ENCODE peak calls at places on chromosomes 12 and 14, in four cellular contexts. H, F, T and X are unnamed samples.

GRCh38 chr12:6602526-6602925 is 4.7 kb downstream of the CHD4 start:
- DNase-seq in F (no peak), T (no peak), H (no peak), X (no peak)

GRCh38 chr14:51070732-51071131 is 24.2 kb downstream of the TRIM9 start:
- DNase-seq in T (no peak), H (no peak), F (no peak), X (no peak)

GRCh38 chr12:76591461-76591860 is 31.9 kb upstream of the OSBPL8 start:
- DNase-seq in T (no peak), H (no peak), F (no peak), X (no peak)

GRCh38 chr14:91862417-91862816 is 4.9 kb downstream of the TC2N start:
- DNase-seq in T (no peak), F (no peak), H (no peak), X (no peak)

GRCh38 chr12:114006482-114007425 is 40.6 kb upstream of the RBM19 start:
- DNase-seq in H (no peak), F (no peak), T (no peak), X (no peak)

GRCh38 chr14:73662439-73663056 is 17.8 kb downstream of the DNAL1 start:
- DNase-seq in H (peak; percentile 53), T (peak; percentile 60), F (no peak), X (peak; percentile 17)

GRCh38 chr12:65300679-65301349 is 22.3 kb downstream of the MSRB3 start:
- DNase-seq in H (peak; percentile 20), F (no peak), T (peak; percentile 34), X (peak; percentile 41)

GRCh38 chr12:57240069-57240921 is 10.7 kb downstream of the STAC3 start:
- DNase-seq in T (no peak), F (peak; percentile 67), H (no peak), X (peak; percentile 72)

GRCh38 chr14:35878272-35879140 is 52.4 kb downstream of the BRMS1L start:
- DNase-seq in T (no peak), F (no peak), H (peak; percentile 41), X (no peak)

GRCh38 chr12:119578112-119578511 is 15.5 kb upstream of the TMEM233 start:
- DNase-seq in T (no peak), H (no peak), F (no peak), X (no peak)

GRCh38 chr12:51855586-51856428 is 7.3 kb upstream of the FIGNL2 start:
- DNase-seq in H (peak; percentile 28), T (peak; percentile 58), F (peak; percentile 84), X (no peak)

GRCh38 chr14:86086962-86087361 is 557.0 kb downstream of the FLRT2 start:
- DNase-seq in F (no peak), T (no peak), H (no peak), X (no peak)

GRCh38 chr12:129335773-129336172 is 482.5 kb downstream of the GLT1D1 start:
- DNase-seq in H (no peak), F (no peak), T (no peak), X (no peak)

GRCh38 chr12:92224685-92225331 is 79.2 kb upstream of the BTG1 start:
- DNase-seq in T (no peak), F (peak; percentile 46), H (no peak), X (peak; percentile 13)

GRCh38 chr12:29148958-29149690 is at the start of gene FAR2:
- DNase-seq in T (no peak), H (peak; percentile 16), F (peak; percentile 75), X (peak; percentile 53)

GRCh38 chr14:99389171-99389826 is 91.4 kb downstream of the SETD3 start:
- DNase-seq in F (peak; percentile 98), H (peak; percentile 79), T (peak; percentile 21), X (peak; percentile 74)

GRCh38 chr14:93916476-93916875 is 10.7 kb upstream of the FAM181A start:
- DNase-seq in T (no peak), F (no peak), H (no peak), X (no peak)

GRCh38 chr14:87894920-87895319 is 98.1 kb downstream of the GALC start:
- DNase-seq in F (no peak), H (no peak), T (no peak), X (no peak)

GRCh38 chr14:80202888-80203562 is 8.3 kb downstream of the DIO2 start:
- DNase-seq in H (no peak), F (peak; percentile 93), T (peak; percentile 6), X (peak; percentile 11)
- TF ChIP-seq PHF8 in H (no peak), F (no peak), T (no peak), X (no peak)

GRCh38 chr12:107267604-107268003 is 174.3 kb upstream of the CRY1 start:
- DNase-seq in H (no peak), T (no peak), F (no peak), X (no peak)

GRCh38 chr12:107275530-107275929 is 182.2 kb upstream of the CRY1 start:
- DNase-seq in T (no peak), F (no peak), H (no peak), X (no peak)

DNA sequence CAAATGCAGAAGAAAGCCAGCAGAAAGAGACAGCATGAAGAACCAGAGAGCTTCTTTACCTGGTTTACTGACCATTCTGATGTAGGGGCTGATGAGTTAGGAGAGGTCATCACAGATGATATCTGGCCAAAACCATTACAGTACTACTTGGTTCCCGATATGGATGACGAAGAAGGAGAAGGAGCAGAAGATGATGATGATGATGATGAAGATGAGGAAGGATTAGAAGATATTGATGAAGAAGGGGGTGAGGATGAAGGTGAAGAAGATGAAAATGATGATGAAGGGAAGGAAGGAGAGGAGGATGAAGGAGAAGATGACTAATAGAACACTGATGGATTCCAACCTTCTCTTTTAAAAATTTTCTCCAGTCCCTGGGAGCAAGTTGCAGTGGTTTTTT is 178.2 kb upstream of the CRY1 start:
- DNase-seq in H (no peak), T (no peak), F (no peak), X (no peak)
- TF ChIP-seq PHF8 in H (no peak), T (no peak), F (no peak), X (no peak)

GRCh38 chr12:12201274-12201758 is 65.5 kb downstream of the LRP6 start:
- DNase-seq in F (no peak), T (no peak), H (no peak), X (peak; percentile 38)

GRCh38 chr12:12198124-12198523 is 68.7 kb downstream of the LRP6 start:
- DNase-seq in F (no peak), T (no peak), H (no peak), X (no peak)

GRCh38 chr12:12200363-12200762 is 66.5 kb downstream of the LRP6 start:
- DNase-seq in F (no peak), H (no peak), T (no peak), X (no peak)

GRCh38 chr12:12202747-12203146 is 64.1 kb downstream of the LRP6 start:
- DNase-seq in T (no peak), H (no peak), F (no peak), X (no peak)

GRCh38 chr12:12202105-12202504 is 64.7 kb downstream of the LRP6 start:
- DNase-seq in H (no peak), T (no peak), F (no peak), X (no peak)
- TF ChIP-seq PHF8 in H (no peak), T (no peak), F (no peak), X (no peak)

DNA sequence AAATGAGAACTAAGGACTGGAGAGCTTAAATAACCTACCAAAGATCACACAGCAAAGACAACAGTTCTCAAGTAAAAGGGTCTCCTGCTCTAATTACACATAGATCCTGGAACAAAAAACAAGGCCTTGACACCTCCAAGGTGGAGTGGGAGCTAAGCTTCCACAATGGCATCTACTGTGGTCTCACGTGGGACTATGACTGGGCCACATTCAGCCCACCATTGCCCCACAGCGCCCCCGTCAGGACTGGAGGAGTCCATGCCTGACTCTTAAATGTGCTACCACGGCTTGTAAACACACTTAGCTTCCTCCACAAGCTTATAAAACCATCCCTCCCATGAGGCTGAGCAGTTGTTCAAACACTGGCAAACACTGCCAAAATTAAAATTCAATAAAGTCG is 88.5 kb downstream of the GCH1 start:
- DNase-seq in F (peak; percentile 83), T (no peak), H (no peak), X (peak; percentile 40)
- TF ChIP-seq PHF8 in F (no peak), T (no peak), H (no peak), X (no peak)

DNA sequence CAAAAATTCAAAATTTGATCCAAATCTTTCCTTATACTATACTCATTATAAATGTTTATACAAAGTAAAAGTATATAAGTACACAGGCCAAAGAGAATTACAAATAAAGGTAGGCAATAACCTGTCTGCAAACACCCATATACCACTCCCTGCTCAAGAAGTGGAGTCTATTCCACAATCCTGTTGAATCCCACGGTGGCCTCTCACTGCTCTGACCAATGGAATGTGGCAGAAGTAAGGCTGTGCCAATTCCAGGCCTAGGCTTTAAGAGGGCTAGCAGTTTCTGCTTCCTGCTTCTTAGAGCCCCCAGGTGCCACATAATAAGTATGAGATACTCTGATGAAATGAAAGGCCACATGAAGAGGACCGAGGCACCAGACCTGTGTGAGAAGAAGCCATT is 79.8 kb upstream of the CFL2 start:
- DNase-seq in T (no peak), F (no peak), H (no peak), X (no peak)
- TF ChIP-seq PHF8 in T (no peak), F (no peak), H (no peak), X (no peak)

DNA sequence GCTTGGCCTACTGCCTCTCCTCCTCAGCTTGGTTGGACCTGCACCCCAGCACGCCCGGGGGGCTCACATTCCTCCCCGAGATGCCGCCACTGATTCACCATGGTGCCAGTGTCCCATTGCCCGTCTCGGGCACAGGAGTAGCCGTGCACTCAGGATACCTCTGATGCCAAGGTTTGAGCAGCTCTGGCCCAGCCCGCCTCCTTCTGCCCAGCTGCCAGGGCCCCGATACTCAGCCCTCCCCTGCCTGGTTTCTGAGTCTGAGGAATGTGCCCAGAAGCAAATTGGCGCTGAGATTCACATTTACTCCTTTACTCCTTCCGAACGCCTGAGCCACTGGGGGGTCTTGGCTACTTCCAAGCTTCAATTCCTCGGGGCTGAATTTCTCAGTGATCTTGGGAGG is 63.5 kb downstream of the NINJ2 start:
- DNase-seq in F (no peak), H (no peak), T (no peak), X (no peak)
- TF ChIP-seq PHF8 in F (no peak), H (no peak), T (no peak), X (no peak)

GRCh38 chr12:118035194-118036041 is 18.9 kb downstream of the RFC5 start:
- DNase-seq in H (no peak), F (no peak), T (no peak), X (no peak)
- TF ChIP-seq PHF8 in H (no peak), F (no peak), T (no peak), X (no peak)

GRCh38 chr12:127964717-127965116 is 302.3 kb upstream of the TMEM132C start:
- DNase-seq in H (no peak), F (no peak), T (no peak), X (no peak)
- TF ChIP-seq PHF8 in H (no peak), F (no peak), T (no peak), X (no peak)

GRCh38 chr14:95664046-95664445 is 22.2 kb upstream of the TCL1B start:
- DNase-seq in T (no peak), H (no peak), F (no peak), X (no peak)

GRCh38 chr14:95666450-95666849 is 19.8 kb upstream of the TCL1B start:
- DNase-seq in H (no peak), T (no peak), F (no peak), X (no peak)

GRCh38 chr14:95664546-95664945 is 21.7 kb upstream of the TCL1B start:
- DNase-seq in H (no peak), F (no peak), T (no peak), X (no peak)

GRCh38 chr14:95668235-95668772 is 17.9 kb upstream of the TCL1B start:
- DNase-seq in T (no peak), H (no peak), F (no peak), X (no peak)

GRCh38 chr14:95667251-95667693 is 19.0 kb upstream of the TCL1B start:
- DNase-seq in F (no peak), H (no peak), T (no peak), X (no peak)
- TF ChIP-seq PHF8 in F (no peak), H (no peak), T (no peak), X (no peak)